ENCODE peak calls at places on chromosomes 1 and 21, in eight cellular contexts. H, J, X, Q, N, P, W and O are unnamed samples.

GRCh38 chr1:41902669-41903068 is 16.1 kb downstream of the HIVEP3 start:
- DNase-seq in Q (no peak), P (no peak), J (no peak), H (no peak), X (no peak), W (no peak), N (no peak), O (no peak)

GRCh38 chr1:26697978-26698849 is 2.4 kb downstream of the ARID1A start:
- DNase-seq in P (peak; percentile 67), Q (peak; percentile 90), J (peak; percentile 81), H (no peak), W (peak; percentile 90), N (peak; percentile 99), X (peak; percentile 81), O (peak; percentile 93)

GRCh38 chr1:188220051-188220450 is 1391.3 kb downstream of the PLA2G4A start:
- DNase-seq in W (no peak), P (no peak), Q (no peak), H (no peak), J (no peak), X (no peak), N (peak; percentile 4), O (no peak)

GRCh38 chr1:154551474-154551873 is 7.0 kb downstream of the UBE2Q1 start:
- DNase-seq in N (no peak), P (no peak), W (no peak), Q (no peak), J (no peak), X (no peak), H (no peak), O (no peak)

GRCh38 chr1:154350383-154350782 is 25.1 kb downstream of the ATP8B2 start:
- DNase-seq in J (no peak), H (no peak), P (no peak), N (no peak), W (no peak), Q (no peak), X (no peak), O (no peak)

GRCh38 chr1:155320661-155321576 is at the start of gene RUSC1:
- DNase-seq in P (peak; percentile 79), X (peak; percentile 67), W (no peak), H (peak; percentile 73), J (no peak), N (peak; percentile 62), Q (peak; percentile 91), O (no peak)

GRCh38 chr1:20883766-20884165 is 96.7 kb upstream of the HP1BP3 start:
- DNase-seq in N (peak; percentile 65), Q (peak; percentile 8), W (no peak), X (no peak), J (no peak), P (no peak), H (no peak), O (no peak)

GRCh38 chr1:43069481-43070050 is 102.5 kb downstream of the EBNA1BP2 start:
- DNase-seq in X (no peak), P (no peak), N (peak; percentile 34), J (no peak), H (no peak), W (no peak), Q (no peak), O (no peak)

GRCh38 chr21:32803651-32804050 is 32.1 kb upstream of the PAXBP1 start:
- DNase-seq in H (no peak), P (no peak), Q (peak; percentile 26), X (no peak), N (peak; percentile 53), J (no peak), W (no peak), O (no peak)

GRCh38 chr1:229006121-229006870 is 264.6 kb upstream of the RAB4A start:
- DNase-seq in P (no peak), X (no peak), J (no peak), H (no peak), W (no peak), Q (no peak), N (no peak), O (peak; percentile 69)

GRCh38 chr1:32786856-32787255 is 30.3 kb downstream of the YARS1 start:
- DNase-seq in J (no peak), W (no peak), X (no peak), P (no peak), Q (no peak), N (peak; percentile 43), H (no peak), O (no peak)

GRCh38 chr1:182720465-182720864 is 36.1 kb upstream of the RGS8 start:
- DNase-seq in J (no peak), N (peak; percentile 8), W (no peak), X (no peak), H (no peak), Q (no peak), P (no peak), O (no peak)

GRCh38 chr21:42574234-42575027 is 60.8 kb downstream of the SLC37A1 start:
- DNase-seq in H (no peak), X (no peak), P (no peak), N (peak; percentile 45), J (no peak), W (no peak), Q (peak; percentile 47), O (no peak)

GRCh38 chr1:22208265-22208972 is 65.5 kb upstream of the WNT4 start:
- DNase-seq in H (no peak), W (no peak), Q (no peak), J (no peak), N (no peak), P (no peak), X (no peak), O (no peak)

GRCh38 chr1:235090406-235091069 is 38.1 kb downstream of the TOMM20 start:
- DNase-seq in N (peak; percentile 15), J (no peak), Q (no peak), P (no peak), H (no peak), W (no peak), X (no peak), O (no peak)

GRCh38 chr1:12478612-12478985 is 139.4 kb downstream of the DHRS3 start:
- DNase-seq in W (no peak), P (no peak), X (no peak), N (no peak), J (no peak), Q (no peak), H (no peak), O (no peak)

GRCh38 chr1:53618218-53619087 is 120.5 kb downstream of the GLIS1 start:
- DNase-seq in P (no peak), Q (no peak), N (no peak), H (no peak), J (no peak), W (no peak), X (no peak), O (no peak)

GRCh38 chr1:206472454-206472853 is 2.2 kb downstream of the IKBKE start:
- DNase-seq in N (peak; percentile 96), X (no peak), W (peak; percentile 29), J (peak; percentile 92), P (no peak), Q (peak; percentile 88), H (no peak), O (peak; percentile 57)

GRCh38 chr1:169160845-169161511 is 54.5 kb downstream of the ATP1B1 start:
- DNase-seq in P (no peak), N (peak; percentile 56), H (no peak), Q (no peak), X (no peak), J (no peak), W (no peak), O (no peak)

GRCh38 chr1:180507826-180508724 is 5.7 kb upstream of the ACBD6 start:
- DNase-seq in X (no peak), P (no peak), Q (peak; percentile 20), N (peak; percentile 85), H (no peak), J (no peak), W (peak; percentile 49), O (peak; percentile 33)

GRCh38 chr21:35142036-35142825 is 93.1 kb upstream of the RUNX1 start:
- DNase-seq in H (no peak), X (no peak), J (no peak), W (no peak), N (no peak), Q (peak; percentile 18), P (no peak), O (no peak)

GRCh38 chr1:241253491-241253890 is 103.5 kb downstream of the RGS7 start:
- DNase-seq in J (no peak), W (no peak), H (no peak), N (peak; percentile 8), Q (no peak), P (no peak), X (no peak), O (no peak)

GRCh38 chr1:112714313-112715263 is 544 bp downstream of the PPM1J start:
- DNase-seq in X (no peak), H (no peak), N (no peak), P (peak; percentile 46), J (no peak), Q (no peak), W (no peak), O (no peak)

GRCh38 chr1:237879195-237879594 is 11.5 kb downstream of the ZP4 start:
- DNase-seq in H (no peak), N (peak; percentile 73), P (no peak), Q (no peak), J (no peak), X (no peak), W (no peak), O (peak; percentile 17)